ENCODE peak calls at places on chromosomes 3 and 15, in four cellular contexts. K, P, N and D are unnamed samples.

GRCh38 chr15:100667405-100668320 is 65.3 kb downstream of the ASB7 start:
- DNase-seq in K (no peak), P (no peak), N (no peak), D (no peak)

GRCh38 chr3:183098538-183099025 is 714 bp downstream of the MCCC1 start:
- DNase-seq in K (no peak), P (no peak), N (peak; percentile 35), D (no peak)

GRCh38 chr15:58489289-58489688 is 57.5 kb downstream of the LIPC start:
- DNase-seq in K (no peak), P (no peak), N (no peak), D (no peak)

GRCh38 chr15:69662668-69663000 is 210.0 kb downstream of the RPLP1 start:
- DNase-seq in K (no peak), P (no peak), N (no peak), D (no peak)

GRCh38 chr15:90072978-90073640 is 29.2 kb downstream of the IDH2 start:
- DNase-seq in K (no peak), P (no peak), N (no peak), D (no peak)

GRCh38 chr3:11591006-11591360 is 52.7 kb downstream of the VGLL4 start:
- DNase-seq in K (no peak), P (no peak), N (no peak), D (no peak)

GRCh38 chr15:101732772-101733171 is 8.5 kb upstream of the TARS3 start:
- DNase-seq in K (no peak), P (no peak), N (no peak), D (no peak)

GRCh38 chr15:77025066-77025435 is 30.1 kb downstream of the PSTPIP1 start:
- DNase-seq in K (no peak), P (no peak), N (no peak), D (no peak)

GRCh38 chr3:10637342-10637741 is 132.0 kb upstream of the ATP2B2 start:
- DNase-seq in K (no peak), P (no peak), N (no peak), D (no peak)

GRCh38 chr15:60651155-60651554 is 172.2 kb upstream of the ICE2 start:
- DNase-seq in K (no peak), P (no peak), N (no peak), D (no peak)

GRCh38 chr15:76168237-76168984 is 108.6 kb downstream of the TMEM266 start:
- DNase-seq in K (no peak), P (no peak), N (no peak), D (no peak)

GRCh38 chr3:149765762-149766334 is 13.6 kb upstream of the COMMD2 start:
- DNase-seq in K (no peak), P (no peak), N (no peak), D (peak; percentile 9)

GRCh38 chr15:59360896-59361295 is 11.8 kb downstream of the MYO1E start:
- DNase-seq in K (no peak), P (no peak), N (no peak), D (no peak)

GRCh38 chr15:63043391-63044076 is 987 bp downstream of the TPM1 start:
- DNase-seq in K (no peak), P (no peak), N (no peak), D (no peak)

GRCh38 chr3:60953406-60953805 is 297.8 kb downstream of the FHIT start:
- DNase-seq in K (no peak), P (no peak), N (no peak), D (peak; percentile 30)

GRCh38 chr3:50737511-50738251 is 63.0 kb downstream of the DOCK3 start:
- DNase-seq in K (no peak), P (no peak), N (no peak), D (no peak)

GRCh38 chr15:40766906-40767837 is 2.6 kb upstream of the C15orf62 start:
- DNase-seq in K (no peak), P (no peak), N (no peak), D (peak; percentile 54)

GRCh38 chr3:62135731-62136130 is 237.6 kb downstream of the FEZF2 start:
- DNase-seq in K (no peak), P (no peak), N (no peak), D (no peak)

GRCh38 chr15:48514103-48514817 is 131.2 kb downstream of the FBN1 start:
- DNase-seq in K (no peak), P (no peak), N (no peak), D (no peak)

GRCh38 chr3:128727485-128727884 is 1.5 kb downstream of the RAB7A start:
- DNase-seq in K (no peak), P (no peak), N (no peak), D (no peak)

DNA sequence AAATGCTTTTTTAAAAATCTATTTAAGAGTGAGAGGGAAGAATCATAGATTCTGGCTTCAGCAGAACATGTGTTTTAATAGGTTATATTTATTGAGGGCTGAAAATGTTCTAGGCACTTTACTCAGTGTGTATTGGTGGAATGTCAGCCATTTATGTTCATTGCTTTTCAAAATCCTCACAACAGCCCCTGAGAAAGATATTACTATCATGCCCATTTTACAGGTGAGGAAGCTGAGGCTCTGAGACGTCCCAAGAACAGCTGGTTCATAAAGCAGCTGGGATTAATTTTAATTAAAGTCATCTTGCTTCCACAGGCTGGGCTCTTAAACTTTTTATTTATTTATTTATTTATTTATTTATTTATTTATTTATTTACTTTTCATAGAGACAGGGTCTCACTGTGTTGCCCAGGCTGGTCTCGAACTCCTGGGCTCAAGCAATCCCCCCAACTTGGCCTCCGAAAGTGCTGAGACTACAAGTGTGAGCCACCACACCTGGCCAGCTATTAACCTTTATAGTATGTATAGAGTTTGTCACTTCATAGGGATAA is 364.6 kb downstream of the SHQ1 start:
- DNase-seq in K (no peak), P (no peak), N (no peak), D (no peak)
- H3K27ac ChIP-seq in K (no peak overlapping the region), P (no peak overlapping the region), N (no peak overlapping the region), D (peak overlapping the region; percentile 18)

DNA sequence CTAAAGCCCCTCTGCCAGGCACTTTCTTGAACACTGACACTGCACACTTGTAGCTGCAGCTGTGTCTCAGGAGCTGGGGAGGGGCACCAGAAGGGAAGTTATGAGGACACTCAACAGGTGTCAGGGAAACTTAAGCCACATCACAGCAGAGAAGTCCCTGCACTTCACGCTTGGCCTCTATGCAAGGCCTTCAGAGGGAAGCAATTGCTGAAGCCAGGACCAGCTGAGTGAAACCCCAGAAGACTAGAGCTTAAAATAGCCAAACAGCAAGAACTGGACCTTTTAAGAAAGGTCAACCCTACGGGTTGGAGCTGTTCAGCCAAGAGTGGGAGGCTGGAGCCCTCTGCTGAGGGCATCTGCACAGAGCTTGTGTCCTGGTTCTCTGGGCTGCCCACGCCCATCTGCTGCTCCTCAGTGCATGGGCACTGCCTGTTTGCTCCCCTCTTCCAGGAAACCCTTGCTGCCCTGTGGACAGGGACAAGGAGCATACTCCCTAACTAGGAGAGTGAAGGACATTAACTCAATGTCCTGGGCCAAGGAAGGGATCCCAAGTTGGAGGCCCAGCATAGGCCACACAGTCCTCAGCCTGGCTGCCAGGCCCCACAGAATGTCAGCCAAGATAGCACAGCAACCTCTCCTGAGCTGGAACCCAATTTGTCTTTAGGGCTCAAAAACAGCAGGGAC is 3.9 kb upstream of the GRAMD2A start:
- DNase-seq in K (no peak), P (no peak), N (no peak), D (no peak)
- H3K27ac ChIP-seq in K (no peak overlapping the region), P (peak overlapping the region; percentile 0), N (peak overlapping the region; percentile 15), D (peak overlapping the region; percentile 95)

GRCh38 chr3:177026505-177027277 is 170.6 kb downstream of the TBL1XR1 start:
- DNase-seq in K (no peak), P (no peak), N (no peak), D (no peak)
- H3K27ac ChIP-seq in K (no peak overlapping the region), P (no peak overlapping the region), N (no peak overlapping the region), D (no peak overlapping the region)

GRCh38 chr3:172315401-172316091 is 132.7 kb downstream of the GHSR start:
- DNase-seq in K (no peak), P (peak; percentile 35), N (peak; percentile 73), D (peak; percentile 36)

GRCh38 chr3:172317984-172318383 is 130.3 kb downstream of the GHSR start:
- DNase-seq in K (no peak), P (peak; percentile 46), N (peak; percentile 59), D (peak; percentile 75)

GRCh38 chr3:172317481-172317880 is 130.8 kb downstream of the GHSR start:
- DNase-seq in K (peak; percentile 26), P (no peak), N (no peak), D (no peak)

GRCh38 chr3:172314616-172315015 is 133.6 kb downstream of the GHSR start:
- DNase-seq in K (no peak), P (no peak), N (no peak), D (no peak)

GRCh38 chr3:172316758-172317157 is 131.5 kb downstream of the GHSR start:
- DNase-seq in K (no peak), P (no peak), N (no peak), D (no peak)
- H3K27ac ChIP-seq in K (no peak overlapping the region), P (no peak overlapping the region), N (peak overlapping the region; percentile 1), D (peak overlapping the region; percentile 74)

GRCh38 chr3:2096196-2096595 is 2.5 kb upstream of the CNTN4 start:
- DNase-seq in K (no peak), P (no peak), N (no peak), D (no peak)

GRCh38 chr3:2098398-2099027 is at the start of gene CNTN4:
- DNase-seq in K (peak; percentile 42), P (no peak), N (peak; percentile 10), D (peak; percentile 8)

GRCh38 chr3:2099028-2099671 is 484 bp downstream of the CNTN4 start:
- DNase-seq in K (no peak), P (no peak), N (no peak), D (no peak)

GRCh38 chr3:2097641-2098191 is 950 bp upstream of the CNTN4 start:
- DNase-seq in K (no peak), P (no peak), N (no peak), D (no peak)

DNA sequence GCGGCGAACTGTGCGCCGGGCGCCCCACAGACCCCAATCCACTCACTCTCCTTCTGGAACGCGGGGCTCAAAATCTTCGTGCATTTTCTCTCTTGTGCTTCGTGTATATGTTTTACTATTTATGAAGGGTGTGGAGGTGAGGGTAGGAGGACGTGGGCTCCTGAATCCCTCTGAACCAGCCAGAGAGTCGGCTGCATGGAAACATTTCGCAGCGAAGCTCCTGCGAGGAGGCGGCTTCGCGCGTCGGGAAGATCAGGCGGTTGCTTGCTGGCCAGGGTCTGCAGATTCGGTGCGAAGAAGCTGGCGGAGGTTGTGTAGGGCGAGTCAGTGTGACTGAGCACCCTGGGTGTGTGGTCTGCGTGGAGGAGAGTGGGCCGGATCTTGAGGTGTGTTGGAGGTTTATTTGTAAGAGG is 1.1 kb downstream of the CNTN4 start:
- DNase-seq in K (no peak), P (no peak), N (no peak), D (no peak)
- H3K27ac ChIP-seq in K (no peak overlapping the region), P (no peak overlapping the region), N (no peak overlapping the region), D (no peak overlapping the region)

GRCh38 chr3:52531636-52532516 is 1.8 kb downstream of the NT5DC2 start:
- DNase-seq in K (no peak), P (no peak), N (no peak), D (no peak)

GRCh38 chr3:52530918-52531635 is 2.6 kb downstream of the NT5DC2 start:
- DNase-seq in K (no peak), P (no peak), N (no peak), D (no peak)

GRCh38 chr3:52533623-52534280 is at the start of gene NT5DC2:
- DNase-seq in K (peak; percentile 62), P (no peak), N (peak; percentile 51), D (peak; percentile 63)

GRCh38 chr3:52532838-52533622 is 627 bp downstream of the NT5DC2 start:
- DNase-seq in K (no peak), P (no peak), N (no peak), D (peak; percentile 29)

DNA sequence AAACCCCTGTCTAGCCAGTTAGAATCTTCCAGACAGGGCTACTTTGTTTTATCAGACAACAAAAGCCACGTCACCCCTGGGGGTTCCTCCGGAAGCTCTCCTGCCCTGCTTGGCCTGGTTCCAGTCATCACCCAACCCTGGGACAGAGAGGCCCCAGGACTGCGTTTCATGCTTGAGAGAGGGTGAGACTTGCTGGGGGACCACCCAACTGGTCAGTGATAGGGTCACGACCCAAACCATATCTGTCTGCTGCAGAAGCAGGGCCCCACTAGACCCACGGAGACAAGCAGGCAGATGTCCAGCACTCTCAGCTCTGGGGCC is 1.2 kb downstream of the NT5DC2 start:
- DNase-seq in K (no peak), P (no peak), N (no peak), D (peak; percentile 24)
- H3K27ac ChIP-seq in K (peak overlapping the region; percentile 77), P (peak overlapping the region; percentile 91), N (peak overlapping the region; percentile 13), D (peak overlapping the region; percentile 90)